ENCODE peak calls at places on chromosome 16, in six cellular contexts. O is cardiac fibroblast, B is heart left ventricle, X is dorsolateral prefrontal cortex, C is kidney epithelial cell, A is HepG2. T is an unnamed sample.

GRCh38 chr16:46887524-46887854 is 3.3 kb downstream of the GPT2 start:
- DNase-seq in O (no peak), B (no peak), X (no peak), C (no peak), A (peak; percentile 76), T (no peak)

GRCh38 chr16:61530697-61531096 is 505.5 kb downstream of the CDH8 start:
- DNase-seq in O (no peak), B (no peak), X (no peak), C (no peak), A (no peak), T (no peak)

GRCh38 chr16:66287916-66288315 is 78.6 kb upstream of the CDH5 start:
- DNase-seq in O (no peak), B (no peak), X (peak; percentile 5), C (no peak), A (no peak), T (no peak)

GRCh38 chr16:84929421-84930297 is 81.7 kb downstream of the ZDHHC7 start:
- DNase-seq in O (peak; percentile 22), B (no peak), X (no peak), C (no peak), A (no peak), T (no peak)

GRCh38 chr16:13999071-13999894 is 71.8 kb upstream of the MRTFB start:
- DNase-seq in O (no peak), B (no peak), X (no peak), C (no peak), A (no peak), T (no peak)

GRCh38 chr16:77660311-77660710 is 62.0 kb upstream of the NUDT7 start:
- DNase-seq in O (peak; percentile 41), B (no peak), X (no peak), C (peak; percentile 16), A (peak; percentile 35), T (no peak)

GRCh38 chr16:66030036-66030435 is 336.5 kb upstream of the CDH5 start:
- DNase-seq in O (peak; percentile 80), B (no peak), X (no peak), C (no peak), A (no peak), T (peak; percentile 40)

GRCh38 chr16:62038646-62039045 is 2.4 kb upstream of the CDH8 start:
- DNase-seq in O (no peak), B (no peak), X (no peak), C (no peak), A (no peak), T (no peak)

GRCh38 chr16:14527411-14528044 is 102.5 kb downstream of the PARN start:
- DNase-seq in O (peak; percentile 92), B (no peak), X (no peak), C (no peak), A (no peak), T (no peak)

GRCh38 chr16:66133641-66134402 is 232.7 kb upstream of the CDH5 start:
- DNase-seq in O (no peak), B (no peak), X (no peak), C (no peak), A (no peak), T (no peak)

GRCh38 chr16:23676924-23677480 is 1.7 kb upstream of the PLK1 start:
- DNase-seq in O (no peak), B (no peak), X (no peak), C (no peak), A (no peak), T (no peak)

GRCh38 chr16:9443864-9444263 is 352.4 kb downstream of the HAPSTR1 start:
- DNase-seq in O (no peak), B (no peak), X (no peak), C (no peak), A (no peak), T (no peak)

GRCh38 chr16:50296807-50297206 is 30.5 kb downstream of the ADCY7 start:
- DNase-seq in O (no peak), B (no peak), X (no peak), C (no peak), A (no peak), T (no peak)

GRCh38 chr16:84414789-84415326 is 46.5 kb downstream of the ATP2C2 start:
- DNase-seq in O (no peak), B (no peak), X (no peak), C (no peak), A (peak; percentile 71), T (no peak)

GRCh38 chr16:67558859-67559258 is 3.5 kb upstream of the CTCF start:
- DNase-seq in O (no peak), B (no peak), X (no peak), C (no peak), A (no peak), T (no peak)
- H3K4me3 ChIP-seq in O (no peak overlapping the region), B (no peak overlapping the region), X (no peak overlapping the region), C (no peak overlapping the region), A (no peak overlapping the region), T (no peak overlapping the region)

GRCh38 chr16:26957283-26957859 is 109.4 kb upstream of the C16orf82 start:
- DNase-seq in O (no peak), B (no peak), X (no peak), C (no peak), A (no peak), T (no peak)

GRCh38 chr16:26951950-26952349 is 114.8 kb upstream of the C16orf82 start:
- DNase-seq in O (no peak), B (no peak), X (no peak), C (no peak), A (no peak), T (no peak)

GRCh38 chr16:26952411-26952810 is 114.3 kb upstream of the C16orf82 start:
- DNase-seq in O (no peak), B (no peak), X (no peak), C (no peak), A (no peak), T (no peak)
- TF ChIP-seq CTCF in O (no peak), B (no peak), X (no peak), C (no peak), A (no peak), T (no peak)

DNA sequence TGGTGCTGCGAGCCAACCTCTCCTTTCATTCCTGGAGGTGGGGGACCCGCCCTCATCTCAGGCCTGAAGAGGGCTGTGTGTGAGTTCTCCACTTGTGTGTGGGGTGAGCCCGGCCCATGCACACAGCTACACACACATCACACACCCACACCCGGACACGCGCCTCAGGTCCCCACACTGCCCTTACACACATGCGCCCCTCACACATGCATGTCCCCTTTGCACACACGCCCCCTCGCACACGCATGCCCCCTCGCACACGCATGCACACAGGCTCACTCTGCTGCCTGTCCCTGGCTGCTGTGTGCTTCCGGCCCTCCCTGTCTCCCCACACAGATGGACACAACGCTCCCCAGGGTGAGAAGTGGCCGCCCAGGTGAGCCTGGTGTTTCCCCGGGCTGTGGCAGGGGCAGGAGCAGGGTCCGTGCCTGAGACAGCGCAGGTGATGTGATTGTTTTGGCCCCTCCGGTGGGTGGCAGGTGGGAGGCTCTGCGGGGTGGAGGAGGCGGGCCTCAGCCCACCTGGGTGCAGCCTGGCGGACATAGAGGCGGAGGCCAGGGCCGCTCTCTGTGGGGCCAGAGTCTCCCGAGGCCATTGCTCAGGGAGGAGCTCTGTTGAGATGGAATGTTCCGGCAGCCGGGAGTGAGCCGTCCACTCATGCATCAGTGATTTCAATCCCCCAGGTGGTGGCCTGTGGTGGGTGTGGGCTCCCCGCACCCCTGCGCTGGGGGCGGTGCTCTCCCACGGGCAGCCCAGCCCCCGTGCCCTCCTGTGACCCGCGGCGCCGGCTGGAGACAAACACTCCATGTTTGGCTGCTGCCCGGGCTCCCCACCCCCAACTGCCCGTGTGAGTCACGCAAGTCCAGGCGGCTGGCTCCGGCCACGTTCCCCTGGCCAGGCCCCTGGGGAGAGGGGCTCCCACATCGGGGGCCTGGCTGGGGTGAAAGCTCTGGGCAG is 29.1 kb downstream of the CACNA1H start:
- DNase-seq in O (peak; percentile 87), B (peak; percentile 61), X (peak; percentile 40), C (peak; percentile 69), A (peak; percentile 62), T (no peak)
- H3K4me3 ChIP-seq in O (peak overlapping the region; percentile 34), B (no peak overlapping the region), X (no peak overlapping the region), C (no peak overlapping the region), A (no peak overlapping the region), T (no peak overlapping the region)

GRCh38 chr16:56606071-56606687 is 2.2 kb upstream of the MT2A start:
- DNase-seq in O (peak; percentile 91), B (no peak), X (no peak), C (no peak), A (no peak), T (no peak)

GRCh38 chr16:56601325-56601724 is 7.1 kb upstream of the MT2A start:
- DNase-seq in O (no peak), B (no peak), X (no peak), C (no peak), A (no peak), T (no peak)

GRCh38 chr16:56605475-56605874 is 2.9 kb upstream of the MT2A start:
- DNase-seq in O (no peak), B (no peak), X (no peak), C (no peak), A (no peak), T (no peak)

GRCh38 chr16:56604966-56605365 is 3.4 kb upstream of the MT2A start:
- DNase-seq in O (no peak), B (no peak), X (no peak), C (no peak), A (no peak), T (no peak)

GRCh38 chr16:56603589-56603988 is 4.8 kb upstream of the MT2A start:
- DNase-seq in O (peak; percentile 50), B (peak; percentile 58), X (no peak), C (no peak), A (peak; percentile 86), T (no peak)
- TF ChIP-seq CTCF in O (peak; percentile 40), B (peak; percentile 57), X (peak; percentile 62), C (peak; percentile 41), A (peak; percentile 92), T (peak; percentile 28)

DNA sequence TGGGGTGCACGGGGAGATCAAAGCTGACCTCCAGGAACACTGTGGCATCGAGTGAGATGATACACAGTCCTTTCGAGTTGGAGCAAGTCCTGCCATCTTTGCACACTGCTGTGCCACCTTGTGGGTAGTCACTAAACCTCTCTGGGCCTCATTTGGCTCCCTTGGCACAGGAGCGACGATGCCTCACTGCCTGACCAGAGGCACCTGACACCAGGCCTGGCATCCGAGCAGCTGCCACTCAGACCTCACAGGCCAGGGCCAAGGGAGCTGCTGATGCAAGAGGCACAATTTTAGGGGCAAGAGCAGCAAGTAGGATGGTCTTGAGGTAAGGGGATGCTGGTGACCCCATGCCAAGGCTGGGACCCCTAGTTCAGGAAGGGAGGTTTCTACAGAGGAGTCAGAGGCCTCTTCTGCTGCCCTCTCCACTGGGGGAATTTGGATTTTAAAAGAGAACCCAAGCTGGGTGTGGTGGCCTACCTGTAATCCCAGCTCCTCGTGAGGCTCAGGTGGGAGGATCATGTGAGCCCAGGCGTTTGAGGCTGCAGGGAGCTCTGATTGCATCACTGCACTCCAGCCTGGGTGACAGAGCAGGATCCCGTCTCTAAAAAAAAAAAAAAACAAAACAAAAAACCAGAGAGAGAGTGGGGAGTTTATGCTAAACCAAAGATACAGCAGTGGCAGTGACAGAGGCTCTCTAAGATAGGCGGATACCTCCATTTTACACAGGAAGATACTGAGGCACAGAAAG is 6.7 kb upstream of the ADGRG1 start:
- DNase-seq in O (no peak), B (no peak), X (no peak), C (no peak), A (no peak), T (no peak)
- H3K4me3 ChIP-seq in O (no peak overlapping the region), B (no peak overlapping the region), X (no peak overlapping the region), C (no peak overlapping the region), A (no peak overlapping the region), T (no peak overlapping the region)

T was measured in HFF-Myc.